ENCODE peak calls at places on chromosomes 12 and 14, in eight cellular contexts. H, R, X, Z, N, V, D and F are unnamed samples.

GRCh38 chr12:104351023-104351983 is 47.8 kb downstream of the EID3 start:
- DNase-seq in R (no peak), H (no peak), N (no peak), D (no peak), Z (no peak), V (no peak), X (no peak), F (no peak)

GRCh38 chr14:94601961-94602391 is 10.2 kb upstream of the SERPINA3 start:
- DNase-seq in D (no peak), N (no peak), H (no peak), V (no peak), R (no peak), Z (no peak), X (peak; percentile 51), F (peak; percentile 27)

GRCh38 chr14:61218765-61219164 is 62.4 kb downstream of the TMEM30B start:
- DNase-seq in D (no peak), V (peak; percentile 14), N (no peak), X (no peak), H (no peak), R (no peak), Z (no peak), F (no peak)

GRCh38 chr14:58746261-58746660 is 108.5 kb downstream of the DACT1 start:
- DNase-seq in D (no peak), V (no peak), N (peak; percentile 68), Z (no peak), R (no peak), X (no peak), H (no peak), F (peak; percentile 69)

GRCh38 chr14:55756563-55756962 is 176.6 kb downstream of the KTN1 start:
- DNase-seq in R (no peak), D (no peak), N (no peak), H (no peak), X (no peak), Z (no peak), V (no peak), F (no peak)

GRCh38 chr14:38496092-38496491 is 240.2 kb upstream of the CLEC14A start:
- DNase-seq in N (no peak), X (no peak), H (no peak), R (no peak), D (no peak), V (no peak), Z (no peak), F (no peak)

GRCh38 chr14:36834293-36834692 is 172.6 kb downstream of the PAX9 start:
- DNase-seq in D (no peak), H (no peak), V (no peak), N (no peak), R (no peak), Z (no peak), X (no peak), F (no peak)

GRCh38 chr14:70600382-70601157 is at the start of gene MED6:
- DNase-seq in R (peak; percentile 71), V (peak; percentile 97), Z (peak; percentile 81), X (peak; percentile 96), N (peak; percentile 86), H (peak; percentile 75), D (peak; percentile 57), F (peak; percentile 77)

GRCh38 chr14:103508521-103508920 is 14.1 kb downstream of the CKB start:
- DNase-seq in D (no peak), N (no peak), X (no peak), Z (no peak), H (no peak), R (no peak), V (no peak), F (no peak)

GRCh38 chr14:41749425-41749824 is 142.7 kb downstream of the LRFN5 start:
- DNase-seq in Z (no peak), H (no peak), X (no peak), D (no peak), N (no peak), V (no peak), R (no peak), F (peak; percentile 3)

GRCh38 chr14:21525995-21526671 is at the start of gene SALL2:
- DNase-seq in H (peak; percentile 46), Z (peak; percentile 27), X (peak; percentile 71), R (peak; percentile 50), N (no peak), V (peak; percentile 97), D (peak; percentile 32), F (no peak)

GRCh38 chr14:59265808-59266207 is 77.3 kb downstream of the DAAM1 start:
- DNase-seq in N (no peak), V (no peak), Z (no peak), H (no peak), X (peak; percentile 35), D (no peak), R (no peak), F (peak; percentile 42)